ENCODE peak calls at places on chromosomes 13 and 19, in seven cellular contexts. H is SK-N-SH, Y is astrocyte of the spinal cord, P is cardiac muscle cell, M is Calu3, Z is tibial artery, O is left ventricle myocardium inferior. R is an unnamed sample.

GRCh38 chr19:32287811-32288227 is 57.6 kb upstream of the ZNF507 start:
- DNase-seq in H (no peak), Y (peak; percentile 37), P (peak; percentile 70), M (peak; percentile 63), Z (peak; percentile 72), O (peak; percentile 72), R (peak; percentile 57)

GRCh38 chr13:61370520-61370919 is 45.1 kb downstream of the PCDH20 start:
- DNase-seq in H (no peak), Y (peak; percentile 2), P (no peak), M (no peak), Z (no peak), O (no peak), R (no peak)

GRCh38 chr13:24074687-24075086 is 85.8 kb upstream of the SPATA13 start:
- DNase-seq in H (no peak), Y (no peak), P (no peak), M (no peak), Z (no peak), O (no peak), R (no peak)

GRCh38 chr19:37933965-37934364 is 27.0 kb downstream of the SIPA1L3 start:
- DNase-seq in H (no peak), Y (peak; percentile 34), P (peak; percentile 89), M (peak; percentile 37), Z (no peak), O (peak; percentile 62), R (no peak)

GRCh38 chr13:23876265-23876664 is 12.9 kb downstream of the MIPEP start:
- DNase-seq in H (peak; percentile 36), Y (no peak), P (no peak), M (no peak), Z (no peak), O (no peak), R (no peak)

GRCh38 chr13:77563110-77563509 is 27.6 kb downstream of the SCEL start:
- DNase-seq in H (no peak), Y (peak; percentile 54), P (peak; percentile 66), M (no peak), Z (no peak), O (no peak), R (no peak)

GRCh38 chr13:111043575-111043982 is 71.5 kb upstream of the ARHGEF7 start:
- DNase-seq in H (no peak), Y (peak; percentile 26), P (no peak), M (peak; percentile 3), Z (no peak), O (peak; percentile 45), R (no peak)

GRCh38 chr19:30873691-30874090 is 475.5 kb downstream of the TSHZ3 start:
- DNase-seq in H (no peak), Y (no peak), P (no peak), M (no peak), Z (no peak), O (no peak), R (no peak)

GRCh38 chr19:41563847-41564514 is 12.0 kb upstream of the CEACAM21 start:
- DNase-seq in H (no peak), Y (no peak), P (no peak), M (peak; percentile 57), Z (no peak), O (no peak), R (no peak)

GRCh38 chr13:44117351-44117750 is 237.6 kb downstream of the LACC1 start:
- DNase-seq in H (no peak), Y (peak; percentile 41), P (no peak), M (no peak), Z (no peak), O (no peak), R (no peak)

GRCh38 chr19:35856546-35857149 is at the start of gene KIRREL2:
- DNase-seq in H (peak; percentile 90), Y (no peak), P (peak; percentile 45), M (peak; percentile 36), Z (no peak), O (no peak), R (no peak)

DNA sequence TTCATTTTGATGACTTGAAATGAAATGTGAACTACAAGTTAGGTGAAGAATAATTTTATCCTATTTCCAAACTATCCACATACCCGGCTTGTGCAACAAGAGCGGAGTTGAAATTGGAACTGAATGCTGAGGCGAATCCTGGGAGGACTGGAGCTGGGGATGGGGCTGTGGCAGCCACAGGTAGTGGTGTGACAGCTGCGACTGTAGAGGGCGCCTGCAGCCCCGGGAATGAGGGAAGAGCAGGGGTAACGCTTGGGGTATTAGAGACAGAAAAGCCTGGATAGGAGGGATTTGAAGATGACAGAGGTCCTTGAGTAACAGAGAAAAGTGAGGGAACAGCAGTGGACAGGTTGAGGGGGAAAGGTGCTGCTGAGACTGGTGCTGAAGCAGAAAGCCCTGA is 22.0 kb upstream of the STOML3 start:
- DNase-seq in H (peak; percentile 19), Y (no peak), P (no peak), M (no peak), Z (no peak), O (no peak), R (no peak)
- TF ChIP-seq CTCF in H (peak; percentile 9), Y (peak; percentile 20), P (no peak), M (no peak), Z (no peak), O (no peak), R (no peak)

DNA sequence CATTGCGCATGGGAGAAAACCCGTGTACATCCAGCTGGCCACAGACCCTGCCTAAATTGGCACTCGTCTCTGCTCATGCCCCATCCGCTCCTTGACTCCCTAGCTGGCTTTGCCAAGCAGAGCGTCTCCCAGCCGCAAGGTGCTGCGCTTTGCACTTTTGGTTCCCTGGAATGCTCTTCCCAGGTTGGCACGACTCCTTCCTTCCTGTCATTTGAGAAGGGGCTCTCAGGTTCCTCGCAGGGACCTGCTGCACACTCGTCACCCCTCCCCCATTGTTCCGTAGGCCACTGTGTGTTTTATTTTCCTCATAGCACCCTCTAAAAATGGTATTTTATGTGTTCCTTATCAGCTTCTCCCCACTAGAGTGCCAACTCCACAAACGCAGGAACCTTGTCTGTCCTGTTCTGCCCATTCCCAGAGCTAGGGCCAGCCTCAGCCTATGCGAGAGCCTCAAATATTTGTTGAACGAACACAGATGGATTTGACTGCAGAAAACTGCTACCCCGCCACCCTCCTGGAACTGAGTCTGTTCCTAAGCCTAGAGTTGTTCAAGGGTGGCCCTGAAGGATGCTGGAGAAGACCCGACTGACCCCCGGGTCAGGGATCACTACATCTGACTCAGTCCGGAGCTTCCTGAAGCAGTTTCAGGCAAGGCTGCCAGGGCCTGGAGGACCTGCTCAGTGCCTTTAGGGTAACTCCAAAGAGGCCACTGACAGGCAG is 8.4 kb upstream of the CEBPA start:
- DNase-seq in H (no peak), Y (no peak), P (no peak), M (no peak), Z (no peak), O (no peak), R (no peak)
- TF ChIP-seq CTCF in H (no peak), Y (no peak), P (no peak), M (no peak), Z (no peak), O (no peak), R (no peak)

DNA sequence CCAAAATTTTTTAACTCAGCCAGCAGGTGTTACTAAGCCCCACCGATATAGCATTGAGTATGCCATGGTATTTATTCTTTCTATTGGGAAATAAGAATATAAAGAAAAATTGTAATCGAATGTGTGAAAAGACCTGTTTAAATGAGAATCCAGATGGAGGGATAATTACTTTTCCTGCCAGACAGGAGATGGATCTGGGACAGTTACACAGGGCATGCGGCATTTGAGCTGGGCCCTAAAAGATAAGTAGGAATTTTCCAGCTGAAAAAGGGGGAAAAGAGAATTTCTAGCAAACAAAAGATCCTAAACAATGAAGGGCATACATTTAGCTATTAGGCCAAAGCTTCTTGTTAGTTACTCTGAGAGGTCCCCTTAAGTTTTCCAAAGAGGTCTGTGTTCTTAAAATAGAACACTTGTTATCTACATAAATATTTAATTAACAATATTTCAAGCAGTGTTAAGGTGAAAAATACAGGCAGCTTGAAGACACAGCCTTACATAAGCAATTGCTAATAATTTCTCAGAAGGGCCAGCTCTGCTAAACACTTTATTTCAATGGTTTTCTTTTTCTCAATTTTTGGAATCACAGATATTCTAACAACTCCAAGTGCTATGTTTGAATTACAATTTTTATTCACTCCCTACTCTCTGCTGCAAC is 63.7 kb downstream of the TBC1D4 start:
- DNase-seq in H (no peak), Y (no peak), P (no peak), M (no peak), Z (no peak), O (no peak), R (no peak)
- TF ChIP-seq CTCF in H (no peak), Y (no peak), P (no peak), M (no peak), Z (no peak), O (no peak), R (no peak)

GRCh38 chr19:11180346-11180745 is 17.0 kb downstream of the KANK2 start:
- DNase-seq in H (no peak), Y (no peak), P (no peak), M (no peak), Z (no peak), O (no peak), R (no peak)

GRCh38 chr19:11176466-11177193 is 20.7 kb downstream of the KANK2 start:
- DNase-seq in H (peak; percentile 20), Y (no peak), P (no peak), M (no peak), Z (no peak), O (no peak), R (no peak)

GRCh38 chr19:11177592-11177991 is 19.8 kb downstream of the KANK2 start:
- DNase-seq in H (no peak), Y (no peak), P (no peak), M (no peak), Z (no peak), O (no peak), R (no peak)

GRCh38 chr19:11181488-11181887 is 15.9 kb downstream of the KANK2 start:
- DNase-seq in H (no peak), Y (no peak), P (no peak), M (no peak), Z (no peak), O (no peak), R (no peak)

GRCh38 chr19:11179716-11180297 is 17.5 kb downstream of the KANK2 start:
- DNase-seq in H (no peak), Y (no peak), P (no peak), M (no peak), Z (no peak), O (no peak), R (no peak)
- TF ChIP-seq CTCF in H (no peak), Y (no peak), P (no peak), M (no peak), Z (no peak), O (no peak), R (no peak)

R was measured in AG09319.